ENCODE peak calls at places on chromosomes 11 and 22, in five cellular contexts. Y is A549, K is kidney, I is B cell, H is GM10248. B is an unnamed sample.
A peak's percentile ranks its signal among the peaks of the same experiment; 100 is the strongest.

GRCh38 chr22:30423296-30423958 is 2.1 kb upstream of the MTFP1 start:
- DNase-seq in Y (peak; percentile 76), I (no peak), H (no peak), K (peak; percentile 93), B (no peak)

GRCh38 chr22:24965822-24966626 is 13.5 kb downstream of the KIAA1671 start:
- DNase-seq in H (no peak), K (peak; percentile 86), Y (peak; percentile 33), I (no peak), B (no peak)

GRCh38 chr11:128525411-128526243 is 61.7 kb downstream of the ETS1 start:
- DNase-seq in I (no peak), H (no peak), Y (no peak), K (no peak), B (no peak)

GRCh38 chr11:31646206-31646605 is 136.6 kb downstream of the ELP4 start:
- DNase-seq in K (no peak), Y (peak; percentile 23), I (no peak), H (no peak), B (no peak)

GRCh38 chr11:40125054-40125453 is 1334.4 kb downstream of the LRRC4C start:
- DNase-seq in K (no peak), I (no peak), H (no peak), Y (no peak), B (no peak)

GRCh38 chr11:67126986-67127385 is 7.9 kb downstream of the KDM2A start:
- DNase-seq in I (no peak), Y (no peak), K (no peak), H (no peak), B (no peak)

GRCh38 chr11:18706330-18707243 is 8.0 kb downstream of the TMEM86A start:
- DNase-seq in Y (no peak), I (peak; percentile 75), H (peak; percentile 61), K (peak; percentile 87), B (peak; percentile 58)

GRCh38 chr11:65650547-65651338 is 12.0 kb downstream of the RELA start:
- DNase-seq in H (no peak), I (no peak), Y (no peak), K (peak; percentile 82), B (no peak)

GRCh38 chr11:121478226-121478894 is 25.6 kb upstream of the SORL1-AS1 start:
- DNase-seq in I (no peak), Y (no peak), K (no peak), H (no peak), B (no peak)

GRCh38 chr11:72544589-72544988 is 110.3 kb upstream of the CLPB start:
- DNase-seq in Y (no peak), K (no peak), I (no peak), H (no peak), B (no peak)

GRCh38 chr11:74822187-74822586 is 73.5 kb downstream of the RNF169 start:
- DNase-seq in H (no peak), I (no peak), Y (no peak), K (no peak), B (no peak)

GRCh38 chr11:46363031-46363407 is 15.8 kb downstream of the DGKZ start:
- DNase-seq in I (no peak), K (peak; percentile 88), H (no peak), Y (peak; percentile 40), B (no peak)

GRCh38 chr11:57349491-57350274 is 11.5 kb downstream of the P2RX3 start:
- DNase-seq in Y (peak; percentile 62), I (peak; percentile 74), K (peak; percentile 82), H (peak; percentile 81), B (peak; percentile 73)

GRCh38 chr22:46791201-46791731 is 28.8 kb downstream of the TBC1D22A start:
- DNase-seq in K (peak; percentile 85), H (no peak), Y (no peak), I (peak; percentile 80), B (peak; percentile 60)

GRCh38 chr11:64127267-64128072 is 38.4 kb downstream of the MACROD1 start:
- DNase-seq in I (no peak), Y (no peak), H (no peak), K (peak; percentile 63), B (no peak)

GRCh38 chr22:39908737-39909136 is 7.9 kb downstream of the GRAP2 start:
- DNase-seq in I (no peak), K (no peak), Y (no peak), H (no peak), B (no peak)

GRCh38 chr11:65305501-65306268 is 9.0 kb upstream of the CDC42EP2 start:
- DNase-seq in H (no peak), Y (no peak), I (no peak), K (no peak), B (no peak)

GRCh38 chr11:39236916-39237315 is 2222.5 kb downstream of the LRRC4C start:
- DNase-seq in K (no peak), H (no peak), I (no peak), Y (peak; percentile 1), B (no peak)

GRCh38 chr11:8291421-8292350 is 28.0 kb upstream of the LMO1 start:
- DNase-seq in H (no peak), I (no peak), Y (no peak), K (no peak), B (no peak)

GRCh38 chr11:102347526-102348331 is 715 bp downstream of the BIRC2 start:
- DNase-seq in I (no peak), Y (peak; percentile 13), K (no peak), H (no peak), B (no peak)

GRCh38 chr22:38135133-38135706 is 24.7 kb upstream of the BAIAP2L2 start:
- DNase-seq in Y (peak; percentile 56), H (no peak), I (peak; percentile 8), K (peak; percentile 22), B (no peak)

GRCh38 chr11:103700605-103701004 is 335.8 kb upstream of the DDI1 start:
- DNase-seq in I (no peak), Y (peak; percentile 10), H (no peak), K (no peak), B (no peak)

GRCh38 chr11:134406264-134407185 is 5.5 kb downstream of the B3GAT1 start:
- DNase-seq in Y (no peak), K (no peak), I (no peak), H (no peak), B (no peak)

GRCh38 chr11:48109046-48109666 is 107.5 kb upstream of the OR4B1 start:
- DNase-seq in I (no peak), H (peak; percentile 38), K (no peak), Y (peak; percentile 65), B (no peak)

DNA sequence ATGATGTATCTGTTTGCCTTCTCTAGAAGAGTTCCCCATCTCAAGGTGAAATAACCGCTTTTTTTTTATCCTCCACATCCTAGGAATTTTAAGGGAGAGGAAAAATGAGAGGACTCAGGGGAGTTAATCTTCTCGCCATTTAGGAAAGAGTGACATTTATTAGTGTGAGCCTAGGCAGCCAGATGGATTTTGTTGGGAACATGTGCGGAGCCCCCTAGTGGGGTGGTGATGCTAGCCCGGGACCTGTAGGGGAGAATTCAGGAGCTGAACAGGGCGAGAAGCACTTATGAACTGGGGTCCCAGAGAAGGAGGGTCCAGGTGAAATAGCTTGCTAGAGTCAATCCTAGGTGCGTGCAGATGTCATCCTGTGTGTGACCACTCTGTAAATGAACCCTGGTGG is 10.7 kb downstream of the IL17RA start:
- DNase-seq in K (no peak), H (no peak), I (peak; percentile 18), Y (no peak), B (no peak)
- TF ChIP-seq CTCF in K (no peak), H (no peak), I (no peak), Y (no peak), B (peak; percentile 8)

GRCh38 chr11:116875194-116875593 is 37.8 kb upstream of the APOA1 start:
- DNase-seq in K (no peak), H (no peak), I (no peak), Y (no peak), B (no peak)
- TF ChIP-seq CTCF in K (no peak), H (no peak), I (no peak), Y (no peak), B (no peak)

DNA sequence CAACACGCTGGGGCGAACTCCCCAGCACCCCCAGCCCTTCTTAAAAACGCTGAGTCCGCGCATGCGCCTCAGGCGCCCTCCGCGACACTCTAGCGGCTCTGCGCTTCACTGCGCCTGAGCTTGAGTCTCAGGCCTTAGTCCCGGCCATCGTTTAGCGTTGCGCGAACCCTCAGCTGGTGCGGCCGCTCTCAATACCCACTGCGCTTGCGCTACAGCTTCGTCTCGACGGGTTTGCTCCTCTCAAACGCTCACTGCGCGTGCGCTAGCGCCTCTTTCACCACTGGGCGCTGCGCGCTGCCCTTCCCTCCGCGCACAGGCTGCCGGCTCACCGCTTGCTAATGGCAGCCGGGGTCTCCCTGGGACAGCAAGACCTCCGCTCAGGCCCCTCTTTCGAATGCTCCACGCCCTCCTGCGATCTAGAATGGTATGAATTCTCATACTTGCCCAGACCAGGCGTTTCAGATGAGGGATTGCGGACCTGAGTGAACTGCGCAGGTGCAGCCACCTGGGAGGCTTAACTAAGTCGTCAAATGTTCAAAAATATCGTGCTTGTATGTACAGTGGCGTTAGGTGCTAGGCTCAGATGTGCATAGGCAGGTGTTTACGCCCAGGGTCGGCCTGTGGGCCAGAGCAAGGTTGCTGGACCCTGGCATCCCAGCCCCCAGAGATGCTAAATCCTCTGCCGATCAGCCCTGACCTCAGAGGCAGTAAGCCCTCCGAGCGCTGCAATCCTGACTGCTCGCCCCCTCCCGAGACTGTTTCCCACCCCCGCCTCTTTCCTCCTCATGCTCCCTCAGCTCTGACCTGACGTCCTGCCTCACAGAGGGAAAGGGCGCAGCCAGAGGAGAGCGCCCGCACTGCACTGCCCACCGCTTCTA is at the start of gene SLC2A11:
- DNase-seq in Y (peak; percentile 95), H (peak; percentile 98), K (peak; percentile 99), I (peak; percentile 97), B (peak; percentile 99)
- TF ChIP-seq CTCF in Y (no peak), H (peak; percentile 17), K (peak; percentile 27), I (peak; percentile 8), B (no peak)

DNA sequence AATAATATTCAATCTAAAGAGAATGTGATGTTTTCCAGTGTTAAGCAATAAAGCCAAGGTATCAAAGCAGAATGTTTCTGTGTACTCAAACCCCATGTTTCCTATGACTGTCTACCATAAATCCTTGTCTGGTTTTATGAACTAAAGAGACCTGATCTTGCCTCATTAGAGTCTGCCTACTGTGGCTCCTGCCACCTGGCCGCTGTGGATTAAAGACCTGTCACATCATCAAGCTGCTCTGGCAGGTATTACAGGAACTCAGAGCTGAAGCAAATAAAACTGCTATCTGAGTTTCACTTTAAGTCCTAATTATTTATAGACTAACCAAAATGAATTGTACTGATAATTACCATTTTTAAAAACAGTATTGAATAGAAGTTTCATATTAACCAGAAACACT is 207.8 kb upstream of the CCDC90B start:
- DNase-seq in K (no peak), H (no peak), Y (no peak), I (no peak), B (no peak)
- TF ChIP-seq CTCF in K (no peak), H (no peak), Y (no peak), I (no peak), B (no peak)

B was measured in GM13977.